ENCODE peak calls at places on chromosomes 16 and 17, in six cellular contexts. T is endothelial cell of umbilical vein, R is A549, V is dorsolateral prefrontal cortex, B is OCI-LY7, S is tibial nerve. M is an unnamed sample.
A peak's percentile ranks its signal among the peaks of the same experiment; 100 is the strongest.

GRCh38 chr17:10063730-10064221 is 134.6 kb downstream of the GAS7 start:
- DNase-seq in V (no peak), B (no peak), T (no peak), S (no peak), R (no peak), M (no peak)

GRCh38 chr16:31916056-31916488 is 42.5 kb downstream of the ZNF267 start:
- DNase-seq in B (peak; percentile 7), R (no peak), S (no peak), T (no peak), V (no peak), M (no peak)

GRCh38 chr16:64428463-64428862 is 693.4 kb downstream of the CDH11 start:
- DNase-seq in R (no peak), B (peak; percentile 42), T (peak; percentile 82), V (no peak), S (no peak), M (no peak)

GRCh38 chr17:56902350-56902749 is 11.5 kb downstream of the TRIM25 start:
- DNase-seq in V (no peak), S (no peak), B (no peak), R (peak; percentile 68), T (peak; percentile 64), M (no peak)

GRCh38 chr16:89786474-89787364 is 29.7 kb downstream of the FANCA start:
- DNase-seq in R (no peak), B (no peak), V (no peak), S (no peak), T (no peak), M (no peak)

GRCh38 chr17:51486091-51486490 is 225.7 kb downstream of the UTP18 start:
- DNase-seq in R (no peak), T (no peak), B (no peak), S (no peak), V (no peak), M (no peak)

GRCh38 chr17:39541652-39542051 is 66.1 kb downstream of the NEUROD2 start:
- DNase-seq in R (no peak), B (no peak), S (no peak), V (no peak), T (peak; percentile 75), M (no peak)

GRCh38 chr16:68228652-68229051 is 7.3 kb downstream of the ESRP2 start:
- DNase-seq in V (no peak), B (no peak), T (no peak), S (no peak), R (no peak), M (no peak)

GRCh38 chr17:67129283-67129682 is 84.9 kb downstream of the CACNG1 start:
- DNase-seq in R (no peak), B (no peak), T (no peak), V (no peak), S (no peak), M (no peak)

GRCh38 chr16:14193316-14193871 is 122.3 kb downstream of the MRTFB start:
- DNase-seq in B (peak; percentile 74), R (no peak), S (no peak), V (no peak), T (no peak), M (no peak)

GRCh38 chr16:20954574-20954973 is 54.0 kb downstream of the LYRM1 start:
- DNase-seq in S (no peak), R (no peak), B (no peak), T (no peak), V (no peak), M (no peak)

GRCh38 chr16:82715160-82715559 is 88.4 kb downstream of the CDH13 start:
- DNase-seq in S (no peak), R (no peak), V (no peak), B (no peak), T (no peak), M (no peak)

GRCh38 chr17:7572588-7573323 is 6.7 kb upstream of the CD68 start:
- DNase-seq in V (peak; percentile 99), R (peak; percentile 100), B (peak; percentile 99), S (peak; percentile 99), T (peak; percentile 100), M (peak; percentile 98)

GRCh38 chr16:58127634-58128033 is 1.5 kb downstream of the CFAP20 start:
- DNase-seq in R (no peak), T (peak; percentile 15), V (no peak), B (peak; percentile 28), S (no peak), M (no peak)

GRCh38 chr17:57349533-57350227 is 93.4 kb downstream of the MSI2 start:
- DNase-seq in R (no peak), S (no peak), B (no peak), V (no peak), T (no peak), M (no peak)

GRCh38 chr17:50946891-50947843 is 81.0 kb upstream of the TOB1 start:
- DNase-seq in R (no peak), V (no peak), S (no peak), T (no peak), B (no peak), M (no peak)

GRCh38 chr16:1708083-1708767 is 2.2 kb downstream of the MAPK8IP3 start:
- DNase-seq in V (no peak), S (no peak), R (no peak), T (no peak), B (no peak), M (no peak)
- H3K27ac ChIP-seq in V (peak overlapping the region; percentile 12), S (no peak overlapping the region), R (no peak overlapping the region), T (no peak overlapping the region), B (no peak overlapping the region), M (no peak overlapping the region)

GRCh38 chr16:88384222-88385111 is 1.7 kb downstream of the ZNF469 start:
- DNase-seq in V (no peak), R (no peak), S (no peak), T (no peak), B (no peak), M (no peak)
- H3K27ac ChIP-seq in V (no peak overlapping the region), R (peak overlapping the region; percentile 95), S (no peak overlapping the region), T (no peak overlapping the region), B (no peak overlapping the region), M (peak overlapping the region; percentile 29)

GRCh38 chr16:592518-593306 is 2.8 kb downstream of the RAB40C start:
- DNase-seq in T (no peak), S (peak; percentile 50), V (no peak), B (no peak), R (no peak), M (peak; percentile 61)

GRCh38 chr16:593807-594206 is 3.9 kb downstream of the RAB40C start:
- DNase-seq in S (no peak), R (no peak), B (no peak), T (no peak), V (no peak), M (no peak)

GRCh38 chr16:595094-595528 is 5.2 kb downstream of the RAB40C start:
- DNase-seq in T (no peak), R (no peak), B (no peak), S (no peak), V (no peak), M (peak; percentile 10)

GRCh38 chr16:591892-592517 is 2.1 kb downstream of the RAB40C start:
- DNase-seq in S (no peak), B (no peak), R (no peak), V (no peak), T (no peak), M (no peak)

DNA sequence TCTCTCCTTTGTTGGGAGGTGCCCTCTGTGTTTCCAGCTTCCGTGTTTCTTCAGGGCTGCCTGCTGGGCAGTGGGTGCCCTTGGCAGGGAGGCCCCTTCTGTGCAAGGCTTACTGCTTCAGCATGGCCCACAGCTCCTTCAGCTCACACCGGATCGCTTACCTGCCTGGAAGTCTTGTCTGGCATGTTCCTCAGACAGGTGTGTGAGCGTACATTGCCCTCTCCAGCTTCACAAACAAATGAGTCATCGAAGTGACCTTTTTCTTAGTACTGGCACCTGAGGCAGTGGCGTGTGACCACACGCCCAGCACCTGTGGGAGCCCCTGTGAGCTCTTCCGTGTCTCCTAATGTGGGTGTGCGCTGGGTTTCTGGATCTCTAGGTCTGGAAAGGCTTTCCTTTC is 3.5 kb downstream of the RAB40C start:
- DNase-seq in V (no peak), B (no peak), S (no peak), T (no peak), R (no peak), M (no peak)
- H3K27ac ChIP-seq in V (peak overlapping the region; percentile 37), B (no peak overlapping the region), S (peak overlapping the region; percentile 38), T (no peak overlapping the region), R (no peak overlapping the region), M (peak overlapping the region; percentile 89)

DNA sequence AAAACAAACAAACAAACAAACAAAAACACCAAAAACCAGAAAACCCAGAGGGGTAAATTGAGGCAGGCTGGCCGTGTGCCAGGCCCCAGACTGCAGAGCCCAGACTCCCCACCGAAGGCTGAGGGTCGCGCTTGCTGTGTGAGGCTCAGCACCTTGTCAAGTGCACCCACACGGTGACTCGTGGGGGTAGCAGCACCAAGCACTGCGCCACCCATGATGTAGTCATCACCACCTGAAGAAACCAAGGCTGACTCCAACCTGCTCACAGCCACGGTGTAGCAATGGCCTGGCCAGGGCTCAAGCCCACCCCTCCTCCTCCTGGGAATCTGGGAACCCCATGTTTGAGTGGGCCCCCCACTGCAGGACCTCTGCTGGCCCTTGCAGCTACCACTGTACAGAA is 11.9 kb downstream of the MCRIP1 start:
- DNase-seq in V (no peak), R (no peak), B (no peak), S (no peak), T (no peak), M (no peak)
- H3K27ac ChIP-seq in V (no peak overlapping the region), R (peak overlapping the region; percentile 54), B (no peak overlapping the region), S (no peak overlapping the region), T (no peak overlapping the region), M (no peak overlapping the region)

DNA sequence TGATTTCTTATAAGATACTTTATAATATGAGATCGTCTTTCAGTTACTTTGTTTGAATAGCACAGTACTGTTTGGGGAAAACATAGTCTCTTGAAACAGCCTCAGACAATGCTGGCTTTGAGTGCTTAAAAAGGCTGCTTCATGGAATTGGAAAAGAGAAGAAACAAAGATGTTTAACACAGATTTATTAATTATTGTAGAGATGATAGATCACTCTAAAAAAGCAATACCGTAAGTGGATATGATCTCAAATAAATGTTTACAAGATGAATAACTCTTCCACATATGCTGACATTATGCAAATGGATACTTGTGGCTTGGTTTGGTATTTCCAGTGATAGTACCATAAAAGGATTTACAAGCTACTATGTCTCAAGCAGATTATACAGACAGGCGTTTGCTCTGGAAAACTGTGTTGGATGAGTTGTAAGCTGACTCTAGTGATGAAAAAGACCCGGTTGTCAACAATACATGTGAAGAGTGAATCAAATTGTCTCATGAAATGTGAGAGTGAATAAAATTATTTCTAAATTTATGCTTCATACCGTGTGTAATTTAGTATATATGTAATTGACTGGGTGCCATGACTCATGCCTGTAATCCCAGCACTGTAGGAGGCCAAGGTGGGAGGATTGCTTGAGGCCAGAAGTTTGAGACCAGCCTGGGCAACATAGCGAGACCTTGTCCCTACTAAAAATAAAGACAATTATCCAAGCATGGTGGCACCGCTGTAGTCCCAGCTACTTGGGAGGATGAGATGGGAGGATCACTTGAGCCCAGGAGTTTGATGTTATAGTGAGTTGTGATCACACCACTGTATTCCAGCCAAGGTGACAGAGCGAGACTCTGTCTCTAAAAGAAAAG is 105.4 kb downstream of the FTO start:
- DNase-seq in S (no peak), B (no peak), T (no peak), R (no peak), V (no peak), M (no peak)
- H3K27ac ChIP-seq in S (no peak overlapping the region), B (no peak overlapping the region), T (no peak overlapping the region), R (no peak overlapping the region), V (no peak overlapping the region), M (no peak overlapping the region)

GRCh38 chr16:2950400-2950724 is 13.7 kb upstream of the KREMEN2 start:
- DNase-seq in R (no peak), V (no peak), S (no peak), T (no peak), B (no peak), M (no peak)
- H3K27ac ChIP-seq in R (no peak overlapping the region), V (no peak overlapping the region), S (no peak overlapping the region), T (no peak overlapping the region), B (no peak overlapping the region), M (no peak overlapping the region)